ENCODE peak calls at places on chromosomes 13 and 19, in six cellular contexts. One of them, this sample, is unnamed.

GRCh38 chr19:35549174-35549788 is 3.9 kb downstream of the TMEM147 start:
- DNase-seq in CD4-positive, alpha-beta T cell: peak; percentile 18
- DNase-seq in PC-9: peak; percentile 50
- DNase-seq in Caco-2: peak; percentile 66
- DNase-seq in neural crest cell: peak; percentile 62
- DNase-seq in activated B cell treated with CpG ODN at 0.5 μM for 24 hours: peak; percentile 27
- DNase-seq in this sample: no peak

GRCh38 chr13:27830010-27830409 is 37.7 kb downstream of the GSX1 start:
- DNase-seq in CD4-positive, alpha-beta T cell: peak; percentile 51
- DNase-seq in PC-9: no peak
- DNase-seq in Caco-2: peak; percentile 70
- DNase-seq in neural crest cell: peak; percentile 67
- DNase-seq in activated B cell treated with CpG ODN at 0.5 μM for 24 hours: peak; percentile 76
- DNase-seq in this sample: peak; percentile 79

GRCh38 chr13:19863323-19864017 is at the start of gene ZMYM5:
- DNase-seq in CD4-positive, alpha-beta T cell: peak; percentile 93
- DNase-seq in PC-9: peak; percentile 94
- DNase-seq in Caco-2: peak; percentile 99
- DNase-seq in neural crest cell: peak; percentile 93
- DNase-seq in activated B cell treated with CpG ODN at 0.5 μM for 24 hours: peak; percentile 93
- DNase-seq in this sample: peak; percentile 99

GRCh38 chr13:32428581-32429072 is 697 bp upstream of the N4BP2L1 start:
- DNase-seq in CD4-positive, alpha-beta T cell: no peak
- DNase-seq in PC-9: no peak
- DNase-seq in Caco-2: no peak
- DNase-seq in neural crest cell: no peak
- DNase-seq in activated B cell treated with CpG ODN at 0.5 μM for 24 hours: no peak
- DNase-seq in this sample: no peak

GRCh38 chr19:32354345-32354744 is 8.9 kb downstream of the ZNF507 start:
- DNase-seq in CD4-positive, alpha-beta T cell: no peak
- DNase-seq in PC-9: no peak
- DNase-seq in Caco-2: no peak
- DNase-seq in neural crest cell: no peak
- DNase-seq in activated B cell treated with CpG ODN at 0.5 μM for 24 hours: no peak
- DNase-seq in this sample: no peak

GRCh38 chr13:90732049-90732448 is 615.4 kb upstream of the MIR17HG start:
- DNase-seq in CD4-positive, alpha-beta T cell: no peak
- DNase-seq in PC-9: no peak
- DNase-seq in Caco-2: peak; percentile 39
- DNase-seq in neural crest cell: no peak
- DNase-seq in activated B cell treated with CpG ODN at 0.5 μM for 24 hours: no peak
- DNase-seq in this sample: no peak

GRCh38 chr19:8158411-8159074 is 9.2 kb upstream of the FBN3 start:
- DNase-seq in CD4-positive, alpha-beta T cell: peak; percentile 10
- DNase-seq in PC-9: peak; percentile 75
- DNase-seq in Caco-2: peak; percentile 71
- DNase-seq in neural crest cell: peak; percentile 45
- DNase-seq in activated B cell treated with CpG ODN at 0.5 μM for 24 hours: no peak
- DNase-seq in this sample: no peak

GRCh38 chr19:48896191-48896720 is 2.3 kb downstream of the TULP2 start:
- DNase-seq in CD4-positive, alpha-beta T cell: no peak
- DNase-seq in PC-9: no peak
- DNase-seq in Caco-2: no peak
- DNase-seq in neural crest cell: peak; percentile 30
- DNase-seq in activated B cell treated with CpG ODN at 0.5 μM for 24 hours: peak; percentile 50
- DNase-seq in this sample: no peak

GRCh38 chr13:74825170-74825948 is 656.6 kb downstream of the TBC1D4 start:
- DNase-seq in CD4-positive, alpha-beta T cell: no peak
- DNase-seq in PC-9: no peak
- DNase-seq in Caco-2: no peak
- DNase-seq in neural crest cell: no peak
- DNase-seq in activated B cell treated with CpG ODN at 0.5 μM for 24 hours: no peak
- DNase-seq in this sample: no peak

GRCh38 chr13:58476176-58476575 is 844.6 kb downstream of the PCDH17 start:
- DNase-seq in CD4-positive, alpha-beta T cell: no peak
- DNase-seq in PC-9: no peak
- DNase-seq in Caco-2: no peak
- DNase-seq in neural crest cell: no peak
- DNase-seq in activated B cell treated with CpG ODN at 0.5 μM for 24 hours: no peak
- DNase-seq in this sample: no peak

GRCh38 chr19:55423225-55423967 is 15.8 kb upstream of the UBE2S start:
- DNase-seq in CD4-positive, alpha-beta T cell: no peak
- DNase-seq in PC-9: no peak
- DNase-seq in Caco-2: no peak
- DNase-seq in neural crest cell: no peak
- DNase-seq in activated B cell treated with CpG ODN at 0.5 μM for 24 hours: no peak
- DNase-seq in this sample: no peak

GRCh38 chr13:74134777-74135305 is 637 bp upstream of the KLF12 start:
- DNase-seq in CD4-positive, alpha-beta T cell: peak; percentile 54
- DNase-seq in PC-9: no peak
- DNase-seq in Caco-2: peak; percentile 46
- DNase-seq in neural crest cell: peak; percentile 54
- DNase-seq in activated B cell treated with CpG ODN at 0.5 μM for 24 hours: peak; percentile 76
- DNase-seq in this sample: peak; percentile 85

GRCh38 chr19:38346837-38347236 is 11.2 kb downstream of the CATSPERG start:
- DNase-seq in CD4-positive, alpha-beta T cell: no peak
- DNase-seq in PC-9: no peak
- DNase-seq in Caco-2: no peak
- DNase-seq in neural crest cell: no peak
- DNase-seq in activated B cell treated with CpG ODN at 0.5 μM for 24 hours: no peak
- DNase-seq in this sample: no peak

DNA sequence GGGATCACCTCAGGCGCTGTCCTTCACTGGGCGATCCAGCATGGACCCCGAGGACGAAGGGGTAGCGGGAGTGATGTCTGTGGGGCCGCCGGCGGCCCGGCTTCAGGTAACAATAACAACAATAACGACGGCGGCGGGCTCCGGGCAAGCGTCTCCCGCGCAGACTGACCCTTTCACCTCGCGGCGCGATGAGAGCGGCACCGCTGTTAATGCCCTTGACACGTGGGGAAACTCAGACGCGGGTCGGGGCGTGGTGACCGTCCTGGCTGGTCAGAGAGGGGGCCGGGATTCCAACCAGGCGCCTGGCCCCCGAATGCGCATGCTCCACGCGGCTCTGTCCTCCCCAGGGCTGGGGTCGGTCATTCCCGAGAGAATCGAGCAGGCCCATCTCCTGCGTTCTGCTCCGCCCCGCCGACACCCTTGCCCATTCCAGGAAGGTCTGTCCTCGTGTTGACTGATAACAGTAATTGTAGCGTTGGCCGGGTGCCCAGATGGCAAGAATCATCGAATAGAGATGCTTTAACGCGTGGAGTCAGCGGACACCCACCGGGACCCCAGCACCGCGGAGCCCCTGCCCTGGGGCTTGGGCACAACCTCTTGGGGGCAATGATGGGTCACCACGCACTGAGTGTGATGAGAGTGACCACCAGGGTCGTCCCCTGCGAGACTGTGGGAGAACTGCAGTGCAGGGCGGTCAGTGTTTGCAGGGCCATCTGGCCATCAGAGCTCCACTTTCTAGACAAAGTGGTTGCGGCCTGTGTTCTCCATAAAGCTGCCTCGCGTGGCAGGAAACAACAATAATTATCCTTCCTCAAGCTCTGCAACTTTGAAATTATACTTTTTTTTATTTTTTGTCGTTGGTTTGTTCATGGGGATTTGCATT is 528 bp downstream of the ZNF8 start:
- DNase-seq in CD4-positive, alpha-beta T cell: peak; percentile 23
- DNase-seq in PC-9: peak; percentile 38
- DNase-seq in Caco-2: peak; percentile 83
- DNase-seq in neural crest cell: peak; percentile 70
- DNase-seq in activated B cell treated with CpG ODN at 0.5 μM for 24 hours: peak; percentile 45
- DNase-seq in this sample: peak; percentile 88
- TF ChIP-seq CTCF in CD4-positive, alpha-beta T cell: no peak
- TF ChIP-seq CTCF in PC-9: no peak
- TF ChIP-seq CTCF in Caco-2: no peak
- TF ChIP-seq CTCF in neural crest cell: no peak
- TF ChIP-seq CTCF in activated B cell treated with CpG ODN at 0.5 μM for 24 hours: no peak
- TF ChIP-seq CTCF in this sample: peak; percentile 32

DNA sequence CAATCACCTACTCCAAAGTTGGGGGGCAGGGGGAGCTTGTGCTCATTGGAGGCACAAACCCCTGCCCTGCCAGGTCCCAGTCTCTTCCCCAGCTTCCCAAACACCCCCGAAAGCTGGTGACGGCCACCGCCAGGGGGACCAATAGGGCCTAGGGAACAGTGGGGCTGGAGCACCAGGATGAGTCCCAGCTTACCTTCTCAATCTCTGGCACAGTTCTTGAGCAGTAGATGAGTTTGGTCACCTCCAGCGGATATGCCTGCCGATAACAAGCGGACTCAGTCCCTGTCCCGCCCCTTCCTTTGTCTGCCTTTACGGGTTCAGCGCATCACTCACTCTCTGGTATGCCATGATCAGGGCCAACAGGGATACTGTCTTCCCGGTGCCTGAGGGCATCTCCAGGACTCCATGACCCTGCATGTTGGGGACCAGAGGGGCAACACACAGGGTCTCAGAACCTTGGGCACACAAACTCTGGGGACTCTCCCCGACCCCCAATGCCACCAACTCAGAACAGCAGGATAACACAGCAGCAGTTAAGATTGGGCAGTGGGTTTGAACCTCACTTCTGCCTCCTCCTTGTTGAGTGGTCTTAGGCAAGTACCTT is 1.5 kb downstream of the ERCC2 start:
- DNase-seq in CD4-positive, alpha-beta T cell: no peak
- DNase-seq in PC-9: no peak
- DNase-seq in Caco-2: no peak
- DNase-seq in neural crest cell: no peak
- DNase-seq in activated B cell treated with CpG ODN at 0.5 μM for 24 hours: no peak
- DNase-seq in this sample: no peak
- TF ChIP-seq CTCF in CD4-positive, alpha-beta T cell: no peak
- TF ChIP-seq CTCF in PC-9: no peak
- TF ChIP-seq CTCF in Caco-2: no peak
- TF ChIP-seq CTCF in neural crest cell: no peak
- TF ChIP-seq CTCF in activated B cell treated with CpG ODN at 0.5 μM for 24 hours: no peak
- TF ChIP-seq CTCF in this sample: no peak

GRCh38 chr13:25743426-25743825 is 308.4 kb downstream of the SHISA2 start:
- DNase-seq in CD4-positive, alpha-beta T cell: no peak
- DNase-seq in PC-9: no peak
- DNase-seq in Caco-2: no peak
- DNase-seq in neural crest cell: no peak
- DNase-seq in activated B cell treated with CpG ODN at 0.5 μM for 24 hours: no peak
- DNase-seq in this sample: no peak
- TF ChIP-seq CTCF in CD4-positive, alpha-beta T cell: no peak
- TF ChIP-seq CTCF in PC-9: no peak
- TF ChIP-seq CTCF in Caco-2: no peak
- TF ChIP-seq CTCF in neural crest cell: no peak
- TF ChIP-seq CTCF in activated B cell treated with CpG ODN at 0.5 μM for 24 hours: no peak
- TF ChIP-seq CTCF in this sample: no peak

GRCh38 chr19:53536223-53536543 is 1.8 kb upstream of the ZNF331 start:
- DNase-seq in CD4-positive, alpha-beta T cell: no peak
- DNase-seq in PC-9: no peak
- DNase-seq in Caco-2: no peak
- DNase-seq in neural crest cell: no peak
- DNase-seq in activated B cell treated with CpG ODN at 0.5 μM for 24 hours: no peak
- DNase-seq in this sample: no peak

GRCh38 chr19:53537126-53537522 is 821 bp upstream of the ZNF331 start:
- DNase-seq in CD4-positive, alpha-beta T cell: no peak
- DNase-seq in PC-9: no peak
- DNase-seq in Caco-2: peak; percentile 65
- DNase-seq in neural crest cell: no peak
- DNase-seq in activated B cell treated with CpG ODN at 0.5 μM for 24 hours: no peak
- DNase-seq in this sample: no peak

GRCh38 chr19:53538378-53539109 is 599 bp downstream of the ZNF331 start:
- DNase-seq in CD4-positive, alpha-beta T cell: no peak
- DNase-seq in PC-9: no peak
- DNase-seq in Caco-2: no peak
- DNase-seq in neural crest cell: no peak
- DNase-seq in activated B cell treated with CpG ODN at 0.5 μM for 24 hours: no peak
- DNase-seq in this sample: no peak

GRCh38 chr19:53540091-53540490 is 2.1 kb downstream of the ZNF331 start:
- DNase-seq in CD4-positive, alpha-beta T cell: no peak
- DNase-seq in PC-9: no peak
- DNase-seq in Caco-2: no peak
- DNase-seq in neural crest cell: no peak
- DNase-seq in activated B cell treated with CpG ODN at 0.5 μM for 24 hours: no peak
- DNase-seq in this sample: no peak

DNA sequence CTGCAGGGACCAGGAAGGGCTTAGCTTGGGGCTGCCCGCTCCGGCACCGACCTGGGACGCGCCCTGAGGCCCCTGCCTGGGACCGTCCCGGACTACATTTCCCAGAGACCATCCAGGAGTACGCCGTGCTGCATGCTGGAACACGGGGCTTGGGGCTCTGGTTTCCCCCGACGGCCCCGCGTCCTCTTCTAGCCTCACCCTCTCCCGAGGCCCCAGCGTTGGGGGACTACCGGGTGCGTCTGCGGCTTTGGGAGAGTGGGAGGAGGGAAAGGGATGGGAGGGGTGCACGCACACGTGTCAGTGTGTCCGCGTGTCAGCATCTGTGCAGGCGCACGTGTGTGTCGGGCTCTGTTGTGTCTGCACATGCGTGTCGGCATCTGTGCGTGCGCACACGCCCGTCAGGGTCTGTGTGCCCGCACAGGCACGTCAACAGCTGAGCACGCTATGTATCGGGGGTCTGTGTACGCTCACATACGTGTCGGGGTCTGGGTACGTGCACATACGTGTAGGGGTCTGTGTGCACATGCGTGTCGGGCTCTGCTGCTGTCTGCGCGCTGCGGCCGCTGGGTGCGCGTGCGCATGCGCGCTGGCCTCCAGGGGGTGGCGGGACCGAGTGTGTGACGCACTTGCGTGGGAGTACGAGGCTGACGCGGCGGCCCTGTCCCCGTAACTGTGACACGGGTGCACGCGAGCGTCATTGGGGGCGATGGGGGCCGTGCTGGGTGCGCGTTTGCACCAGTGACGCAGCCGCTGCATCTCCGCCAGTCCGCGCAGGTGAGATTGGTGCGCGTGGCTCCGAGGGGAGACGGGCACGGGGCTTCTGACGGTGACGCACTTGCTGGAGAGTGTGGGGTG is at the start of gene ZNF331:
- DNase-seq in CD4-positive, alpha-beta T cell: peak; percentile 80
- DNase-seq in PC-9: no peak
- DNase-seq in Caco-2: peak; percentile 86
- DNase-seq in neural crest cell: peak; percentile 58
- DNase-seq in activated B cell treated with CpG ODN at 0.5 μM for 24 hours: peak; percentile 85
- DNase-seq in this sample: peak; percentile 85
- TF ChIP-seq CTCF in CD4-positive, alpha-beta T cell: no peak
- TF ChIP-seq CTCF in PC-9: no peak
- TF ChIP-seq CTCF in Caco-2: no peak
- TF ChIP-seq CTCF in neural crest cell: peak; percentile 51
- TF ChIP-seq CTCF in activated B cell treated with CpG ODN at 0.5 μM for 24 hours: no peak
- TF ChIP-seq CTCF in this sample: peak; percentile 65

GRCh38 chr19:34120846-34121639 is 51.3 kb upstream of the LSM14A start:
- DNase-seq in CD4-positive, alpha-beta T cell: peak; percentile 50
- DNase-seq in PC-9: no peak
- DNase-seq in Caco-2: no peak
- DNase-seq in neural crest cell: peak; percentile 34
- DNase-seq in activated B cell treated with CpG ODN at 0.5 μM for 24 hours: no peak
- DNase-seq in this sample: no peak
- TF ChIP-seq CTCF in CD4-positive, alpha-beta T cell: peak; percentile 80
- TF ChIP-seq CTCF in PC-9: peak; percentile 77
- TF ChIP-seq CTCF in Caco-2: peak; percentile 86
- TF ChIP-seq CTCF in neural crest cell: peak; percentile 74
- TF ChIP-seq CTCF in activated B cell treated with CpG ODN at 0.5 μM for 24 hours: no peak
- TF ChIP-seq CTCF in this sample: peak; percentile 79

This sample was measured in type B pancreatic cell.